ENCODE peak calls at places on chromosomes 7 and 10, in eight cellular contexts. Z is neuronal stem cell; U is Karpas-422; R is PC-3; P is fibroblast of lung; S is osteoblast; J is esophagus muscularis mucosa; A is CD4-positive, alpha-beta memory T cell. F is an unnamed sample.
A peak's percentile ranks its signal among the peaks of the same experiment; 100 is the strongest.

GRCh38 chr10:15306881-15307280 is 64.2 kb downstream of the FAM171A1 start:
- DNase-seq in Z (no peak), U (no peak), R (no peak), P (no peak), S (no peak), J (no peak), A (no peak), F (no peak)

GRCh38 chr10:76230866-76231257 is 799.4 kb downstream of the LRMDA start:
- DNase-seq in Z (no peak), U (no peak), R (no peak), P (no peak), S (no peak), J (no peak), A (no peak), F (no peak)

GRCh38 chr10:61465807-61466425 is 12.7 kb upstream of the TMEM26 start:
- DNase-seq in Z (no peak), U (peak; percentile 43), R (no peak), P (peak; percentile 15), S (no peak), J (no peak), A (no peak), F (no peak)

GRCh38 chr10:79149662-79150443 is 81.1 kb downstream of the ZMIZ1 start:
- DNase-seq in Z (no peak), U (peak; percentile 63), R (peak; percentile 100), P (peak; percentile 73), S (peak; percentile 95), J (peak; percentile 93), A (peak; percentile 15), F (peak; percentile 98)

GRCh38 chr7:30459591-30460245 is 18.9 kb downstream of the NOD1 start:
- DNase-seq in Z (no peak), U (no peak), R (peak; percentile 54), P (peak; percentile 96), S (peak; percentile 88), J (no peak), A (no peak), F (peak; percentile 78)

GRCh38 chr7:36441344-36442022 is 51.8 kb downstream of the ANLN start:
- DNase-seq in Z (no peak), U (no peak), R (no peak), P (no peak), S (peak; percentile 49), J (no peak), A (no peak), F (no peak)

GRCh38 chr10:7872041-7872442 is 53.7 kb downstream of the TAF3 start:
- DNase-seq in Z (peak; percentile 20), U (peak; percentile 66), R (peak; percentile 23), P (no peak), S (no peak), J (no peak), A (peak; percentile 40), F (no peak)

GRCh38 chr7:150855046-150855445 is 2.7 kb downstream of the AOC1 start:
- DNase-seq in Z (no peak), U (no peak), R (no peak), P (no peak), S (no peak), J (no peak), A (no peak), F (no peak)

GRCh38 chr10:69243817-69244216 is 23.7 kb downstream of the HKDC1 start:
- DNase-seq in Z (no peak), U (no peak), R (no peak), P (no peak), S (no peak), J (no peak), A (no peak), F (no peak)

GRCh38 chr10:64973391-64973790 is 1452.2 kb downstream of the REEP3 start:
- DNase-seq in Z (no peak), U (peak; percentile 47), R (no peak), P (no peak), S (no peak), J (no peak), A (no peak), F (no peak)

GRCh38 chr7:23431596-23432284 is 38.6 kb downstream of the IGF2BP3 start:
- DNase-seq in Z (no peak), U (peak; percentile 58), R (no peak), P (peak; percentile 20), S (no peak), J (no peak), A (no peak), F (no peak)
- H3K27ac ChIP-seq in Z (no peak overlapping the region), U (peak overlapping the region; percentile 79), R (no peak overlapping the region), P (no peak overlapping the region), S (no peak overlapping the region), J (no peak overlapping the region), A (no peak overlapping the region), F (no peak overlapping the region)

GRCh38 chr10:42596196-42596595 is 42.2 kb downstream of the ZNF33B start:
- DNase-seq in Z (no peak), U (no peak), R (no peak), P (no peak), S (no peak), J (no peak), A (no peak), F (no peak)

GRCh38 chr10:42593284-42593683 is 45.1 kb downstream of the ZNF33B start:
- DNase-seq in Z (no peak), U (no peak), R (no peak), P (no peak), S (no peak), J (no peak), A (no peak), F (no peak)

GRCh38 chr10:42594246-42594650 is 44.1 kb downstream of the ZNF33B start:
- DNase-seq in Z (no peak), U (no peak), R (no peak), P (peak; percentile 36), S (no peak), J (no peak), A (no peak), F (no peak)

DNA sequence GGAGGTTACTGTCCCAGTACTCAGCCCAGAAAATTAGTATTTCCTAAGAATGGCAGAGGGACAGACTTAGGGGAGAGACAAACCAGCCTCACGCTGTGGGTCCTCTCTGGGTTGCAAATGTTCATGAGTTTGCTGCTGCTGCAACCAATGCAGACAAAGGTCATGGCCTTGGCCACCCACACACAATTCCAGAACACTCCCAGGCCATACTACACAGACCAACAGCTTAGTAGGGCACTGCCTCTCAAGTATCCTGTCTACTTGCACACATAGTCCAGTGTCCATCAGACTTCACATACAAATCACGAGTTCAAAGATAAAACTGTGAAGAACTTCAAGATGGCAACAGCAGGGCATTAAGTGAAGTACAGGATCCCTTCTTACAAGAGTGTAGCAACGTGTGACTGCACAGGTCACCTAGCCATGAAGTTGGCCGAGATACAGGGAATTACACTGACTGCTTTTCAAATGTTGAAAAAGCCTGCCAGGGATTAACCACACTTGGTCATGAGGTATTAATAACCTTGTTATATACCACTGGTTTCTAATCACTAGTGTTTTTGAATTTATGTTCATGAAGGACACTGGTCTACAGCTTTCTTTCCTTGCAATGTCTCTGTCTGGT is 40.0 kb downstream of the ZNF33B start:
- DNase-seq in Z (no peak), U (no peak), R (no peak), P (no peak), S (no peak), J (no peak), A (no peak), F (no peak)
- H3K9me3 ChIP-seq in Z (peaks cover 24% of the 10 kb centered on the region), U (peaks cover 31% of the 10 kb centered on the region), R (peaks cover 24% of the 10 kb centered on the region), P (no peaks in the 10 kb centered on the region), S (no peaks in the 10 kb centered on the region), J (peaks cover 9% of the 10 kb centered on the region), A (peaks cover 20% of the 10 kb centered on the region), F (no peaks in the 10 kb centered on the region)

GRCh38 chr7:9391221-9391620 is 957.8 kb downstream of the NXPH1 start:
- DNase-seq in Z (no peak), U (no peak), R (no peak), P (peak; percentile 78), S (no peak), J (no peak), A (no peak), F (no peak)

DNA sequence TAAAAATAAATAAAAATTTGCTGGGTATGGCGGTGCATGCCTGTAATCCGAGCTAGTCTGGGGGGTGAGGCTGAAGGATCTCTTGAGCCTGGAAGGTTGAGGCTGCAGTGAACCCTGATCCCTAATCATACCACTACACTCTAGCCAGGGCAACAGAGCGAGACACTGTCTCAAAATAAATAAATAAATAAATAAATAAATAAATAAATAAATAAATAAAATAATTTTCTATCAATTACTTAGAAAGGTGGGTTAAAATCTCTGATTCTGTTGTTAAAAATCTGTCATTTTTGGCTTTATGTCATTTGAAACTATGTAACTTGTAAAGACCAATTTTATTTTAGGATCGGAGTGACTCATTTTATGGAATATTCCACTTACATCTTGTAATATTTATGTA is 958.6 kb downstream of the NXPH1 start:
- DNase-seq in Z (no peak), U (no peak), R (no peak), P (no peak), S (no peak), J (no peak), A (no peak), F (no peak)
- H3K27me3 ChIP-seq in Z (no peaks in the 10 kb centered on the region), U (no peaks in the 10 kb centered on the region), R (no peaks in the 10 kb centered on the region), P (no peaks in the 10 kb centered on the region), S (no peaks in the 10 kb centered on the region), J (no peaks in the 10 kb centered on the region), A (no peaks in the 10 kb centered on the region), F (no peaks in the 10 kb centered on the region)

GRCh38 chr7:116271980-116272886 is 61.9 kb downstream of the TES start:
- DNase-seq in Z (no peak), U (no peak), R (peak; percentile 96), P (peak; percentile 98), S (peak; percentile 66), J (no peak), A (no peak), F (peak; percentile 78)

GRCh38 chr7:116269466-116269865 is 59.1 kb downstream of the TES start:
- DNase-seq in Z (no peak), U (no peak), R (peak; percentile 70), P (no peak), S (no peak), J (no peak), A (no peak), F (no peak)

GRCh38 chr7:116273283-116273917 is 63.1 kb downstream of the TES start:
- DNase-seq in Z (no peak), U (no peak), R (peak; percentile 81), P (no peak), S (no peak), J (no peak), A (no peak), F (no peak)

GRCh38 chr7:116273918-116274301 is 63.6 kb downstream of the TES start:
- DNase-seq in Z (no peak), U (no peak), R (no peak), P (no peak), S (no peak), J (no peak), A (no peak), F (no peak)

GRCh38 chr7:116271161-116271979 is 61.0 kb downstream of the TES start:
- DNase-seq in Z (no peak), U (no peak), R (no peak), P (peak; percentile 80), S (no peak), J (no peak), A (no peak), F (no peak)
- H3K27ac ChIP-seq in Z (no peak overlapping the region), U (no peak overlapping the region), R (peak overlapping the region; percentile 96), P (peak overlapping the region; percentile 79), S (peak overlapping the region; percentile 88), J (peak overlapping the region; percentile 79), A (no peak overlapping the region), F (peak overlapping the region; percentile 84)

GRCh38 chr10:130371156-130371555 is 235.0 kb downstream of the GLRX3 start:
- DNase-seq in Z (no peak), U (no peak), R (no peak), P (no peak), S (no peak), J (no peak), A (no peak), F (no peak)
- H3K9me3 ChIP-seq in Z (no peaks in the 10 kb centered on the region), U (no peaks in the 10 kb centered on the region), R (no peaks in the 10 kb centered on the region), P (no peaks in the 10 kb centered on the region), S (no peaks in the 10 kb centered on the region), J (no peaks in the 10 kb centered on the region), A (no peaks in the 10 kb centered on the region), F (peaks cover 5% of the 10 kb centered on the region)